ENCODE peak calls at places on chromosomes 16 and 17, in eight cellular contexts. One of them, this sample, is unnamed.

GRCh38 chr16:10262377-10263132 is 80.3 kb upstream of the GRIN2A start:
- DNase-seq in EL: no peak
- DNase-seq in HEK293T: no peak
- DNase-seq in endothelial cell: no peak
- DNase-seq in right atrium auricular region: no peak
- DNase-seq in SHP77 treated with DMSO at 0.1 percent for 48 hours: no peak
- DNase-seq in HFF-Myc: no peak
- DNase-seq in stimulated activated CD8-positive, alpha-beta memory T cell treated with anti-CD3 and anti-CD28 coated beads, Interleukin-4, amount 100 ng/mL, for 1 hour: no peak
- DNase-seq in this sample: no peak

GRCh38 chr16:66248096-66248495 is 118.4 kb upstream of the CDH5 start:
- DNase-seq in stimulated activated CD8-positive, alpha-beta memory T cell treated with anti-CD3 and anti-CD28 coated beads, Interleukin-4, amount 100 ng/mL, for 1 hour: no peak
- DNase-seq in endothelial cell: no peak
- DNase-seq in EL: peak; percentile 48
- DNase-seq in HEK293T: no peak
- DNase-seq in SHP77 treated with DMSO at 0.1 percent for 48 hours: no peak
- DNase-seq in right atrium auricular region: peak; percentile 88
- DNase-seq in HFF-Myc: no peak
- DNase-seq in this sample: no peak

GRCh38 chr16:54066451-54067056 is 220.0 kb downstream of the IRX3 start:
- DNase-seq in endothelial cell: no peak
- DNase-seq in HEK293T: no peak
- DNase-seq in right atrium auricular region: no peak
- DNase-seq in EL: peak; percentile 38
- DNase-seq in HFF-Myc: no peak
- DNase-seq in stimulated activated CD8-positive, alpha-beta memory T cell treated with anti-CD3 and anti-CD28 coated beads, Interleukin-4, amount 100 ng/mL, for 1 hour: no peak
- DNase-seq in SHP77 treated with DMSO at 0.1 percent for 48 hours: no peak
- DNase-seq in this sample: no peak

GRCh38 chr16:27723711-27724490 is 174.0 kb downstream of the KATNIP start:
- DNase-seq in HEK293T: no peak
- DNase-seq in stimulated activated CD8-positive, alpha-beta memory T cell treated with anti-CD3 and anti-CD28 coated beads, Interleukin-4, amount 100 ng/mL, for 1 hour: no peak
- DNase-seq in right atrium auricular region: no peak
- DNase-seq in EL: no peak
- DNase-seq in endothelial cell: no peak
- DNase-seq in SHP77 treated with DMSO at 0.1 percent for 48 hours: no peak
- DNase-seq in HFF-Myc: no peak
- DNase-seq in this sample: no peak

GRCh38 chr16:23608194-23608593 is 12.1 kb upstream of the NDUFAB1 start:
- DNase-seq in stimulated activated CD8-positive, alpha-beta memory T cell treated with anti-CD3 and anti-CD28 coated beads, Interleukin-4, amount 100 ng/mL, for 1 hour: no peak
- DNase-seq in endothelial cell: no peak
- DNase-seq in HFF-Myc: peak; percentile 9
- DNase-seq in EL: peak; percentile 75
- DNase-seq in SHP77 treated with DMSO at 0.1 percent for 48 hours: no peak
- DNase-seq in HEK293T: no peak
- DNase-seq in right atrium auricular region: no peak
- DNase-seq in this sample: no peak

GRCh38 chr16:57508084-57508425 is 21.8 kb upstream of the DOK4 start:
- DNase-seq in endothelial cell: no peak
- DNase-seq in HFF-Myc: no peak
- DNase-seq in HEK293T: no peak
- DNase-seq in right atrium auricular region: no peak
- DNase-seq in EL: no peak
- DNase-seq in stimulated activated CD8-positive, alpha-beta memory T cell treated with anti-CD3 and anti-CD28 coated beads, Interleukin-4, amount 100 ng/mL, for 1 hour: no peak
- DNase-seq in SHP77 treated with DMSO at 0.1 percent for 48 hours: no peak
- DNase-seq in this sample: no peak

GRCh38 chr17:75731716-75732498 is 10.6 kb downstream of the ITGB4 start:
- DNase-seq in endothelial cell: no peak
- DNase-seq in HFF-Myc: no peak
- DNase-seq in HEK293T: no peak
- DNase-seq in right atrium auricular region: no peak
- DNase-seq in EL: no peak
- DNase-seq in stimulated activated CD8-positive, alpha-beta memory T cell treated with anti-CD3 and anti-CD28 coated beads, Interleukin-4, amount 100 ng/mL, for 1 hour: no peak
- DNase-seq in SHP77 treated with DMSO at 0.1 percent for 48 hours: no peak
- DNase-seq in this sample: no peak

GRCh38 chr17:33989357-33990148 is 265.5 kb upstream of the CCL2 start:
- DNase-seq in right atrium auricular region: peak; percentile 18
- DNase-seq in stimulated activated CD8-positive, alpha-beta memory T cell treated with anti-CD3 and anti-CD28 coated beads, Interleukin-4, amount 100 ng/mL, for 1 hour: no peak
- DNase-seq in HFF-Myc: no peak
- DNase-seq in endothelial cell: no peak
- DNase-seq in SHP77 treated with DMSO at 0.1 percent for 48 hours: no peak
- DNase-seq in EL: no peak
- DNase-seq in HEK293T: no peak
- DNase-seq in this sample: no peak

GRCh38 chr17:1423456-1424135 is 23.6 kb upstream of the YWHAE start:
- DNase-seq in right atrium auricular region: no peak
- DNase-seq in SHP77 treated with DMSO at 0.1 percent for 48 hours: no peak
- DNase-seq in HEK293T: no peak
- DNase-seq in stimulated activated CD8-positive, alpha-beta memory T cell treated with anti-CD3 and anti-CD28 coated beads, Interleukin-4, amount 100 ng/mL, for 1 hour: no peak
- DNase-seq in endothelial cell: no peak
- DNase-seq in EL: no peak
- DNase-seq in HFF-Myc: no peak
- DNase-seq in this sample: no peak

GRCh38 chr17:67998466-67998865 is 2.2 kb upstream of the C17orf58 start:
- DNase-seq in HFF-Myc: no peak
- DNase-seq in endothelial cell: no peak
- DNase-seq in right atrium auricular region: no peak
- DNase-seq in SHP77 treated with DMSO at 0.1 percent for 48 hours: no peak
- DNase-seq in EL: peak; percentile 19
- DNase-seq in HEK293T: no peak
- DNase-seq in stimulated activated CD8-positive, alpha-beta memory T cell treated with anti-CD3 and anti-CD28 coated beads, Interleukin-4, amount 100 ng/mL, for 1 hour: no peak
- DNase-seq in this sample: no peak

GRCh38 chr17:81256616-81257015 is 17.5 kb downstream of the NDUFAF8 start:
- DNase-seq in SHP77 treated with DMSO at 0.1 percent for 48 hours: no peak
- DNase-seq in right atrium auricular region: no peak
- DNase-seq in HEK293T: no peak
- DNase-seq in endothelial cell: no peak
- DNase-seq in HFF-Myc: no peak
- DNase-seq in stimulated activated CD8-positive, alpha-beta memory T cell treated with anti-CD3 and anti-CD28 coated beads, Interleukin-4, amount 100 ng/mL, for 1 hour: no peak
- DNase-seq in EL: peak; percentile 58
- DNase-seq in this sample: no peak

GRCh38 chr17:63279498-63280230 is 166.4 kb downstream of the CYB561 start:
- DNase-seq in stimulated activated CD8-positive, alpha-beta memory T cell treated with anti-CD3 and anti-CD28 coated beads, Interleukin-4, amount 100 ng/mL, for 1 hour: no peak
- DNase-seq in endothelial cell: no peak
- DNase-seq in EL: peak; percentile 65
- DNase-seq in HFF-Myc: no peak
- DNase-seq in HEK293T: no peak
- DNase-seq in SHP77 treated with DMSO at 0.1 percent for 48 hours: no peak
- DNase-seq in right atrium auricular region: no peak
- DNase-seq in this sample: no peak

GRCh38 chr17:43366809-43367587 is 31.8 kb upstream of the ARL4D start:
- DNase-seq in HEK293T: no peak
- DNase-seq in endothelial cell: no peak
- DNase-seq in HFF-Myc: no peak
- DNase-seq in EL: no peak
- DNase-seq in right atrium auricular region: no peak
- DNase-seq in stimulated activated CD8-positive, alpha-beta memory T cell treated with anti-CD3 and anti-CD28 coated beads, Interleukin-4, amount 100 ng/mL, for 1 hour: no peak
- DNase-seq in SHP77 treated with DMSO at 0.1 percent for 48 hours: no peak
- DNase-seq in this sample: no peak

GRCh38 chr17:57228921-57229320 is 27.4 kb upstream of the MSI2 start:
- DNase-seq in EL: no peak
- DNase-seq in endothelial cell: no peak
- DNase-seq in SHP77 treated with DMSO at 0.1 percent for 48 hours: no peak
- DNase-seq in HFF-Myc: no peak
- DNase-seq in stimulated activated CD8-positive, alpha-beta memory T cell treated with anti-CD3 and anti-CD28 coated beads, Interleukin-4, amount 100 ng/mL, for 1 hour: no peak
- DNase-seq in right atrium auricular region: no peak
- DNase-seq in HEK293T: no peak
- DNase-seq in this sample: no peak

GRCh38 chr16:28064706-28065249 is 1.3 kb upstream of the GSG1L start:
- DNase-seq in stimulated activated CD8-positive, alpha-beta memory T cell treated with anti-CD3 and anti-CD28 coated beads, Interleukin-4, amount 100 ng/mL, for 1 hour: no peak
- DNase-seq in EL: no peak
- DNase-seq in HEK293T: no peak
- DNase-seq in HFF-Myc: no peak
- DNase-seq in right atrium auricular region: no peak
- DNase-seq in endothelial cell: no peak
- DNase-seq in SHP77 treated with DMSO at 0.1 percent for 48 hours: no peak
- DNase-seq in this sample: no peak

GRCh38 chr16:69179255-69180010 is 7.5 kb upstream of the SNTB2 start:
- DNase-seq in right atrium auricular region: peak; percentile 84
- DNase-seq in SHP77 treated with DMSO at 0.1 percent for 48 hours: peak; percentile 15
- DNase-seq in HFF-Myc: peak; percentile 89
- DNase-seq in stimulated activated CD8-positive, alpha-beta memory T cell treated with anti-CD3 and anti-CD28 coated beads, Interleukin-4, amount 100 ng/mL, for 1 hour: no peak
- DNase-seq in endothelial cell: no peak
- DNase-seq in HEK293T: no peak
- DNase-seq in EL: peak; percentile 88
- DNase-seq in this sample: no peak

GRCh38 chr17:40515491-40516041 is 14.1 kb upstream of the TNS4 start:
- DNase-seq in EL: no peak
- DNase-seq in HFF-Myc: no peak
- DNase-seq in HEK293T: no peak
- DNase-seq in endothelial cell: no peak
- DNase-seq in right atrium auricular region: no peak
- DNase-seq in stimulated activated CD8-positive, alpha-beta memory T cell treated with anti-CD3 and anti-CD28 coated beads, Interleukin-4, amount 100 ng/mL, for 1 hour: no peak
- DNase-seq in SHP77 treated with DMSO at 0.1 percent for 48 hours: no peak
- DNase-seq in this sample: no peak

GRCh38 chr17:79627184-79627765 is 16.4 kb upstream of the RBFOX3 start:
- DNase-seq in endothelial cell: peak; percentile 3
- DNase-seq in HFF-Myc: no peak
- DNase-seq in right atrium auricular region: no peak
- DNase-seq in SHP77 treated with DMSO at 0.1 percent for 48 hours: no peak
- DNase-seq in HEK293T: no peak
- DNase-seq in stimulated activated CD8-positive, alpha-beta memory T cell treated with anti-CD3 and anti-CD28 coated beads, Interleukin-4, amount 100 ng/mL, for 1 hour: no peak
- DNase-seq in EL: no peak
- DNase-seq in this sample: no peak

GRCh38 chr16:8229011-8229520 is 361.2 kb downstream of the TMEM114 start:
- DNase-seq in HFF-Myc: no peak
- DNase-seq in HEK293T: no peak
- DNase-seq in SHP77 treated with DMSO at 0.1 percent for 48 hours: no peak
- DNase-seq in right atrium auricular region: no peak
- DNase-seq in EL: no peak
- DNase-seq in stimulated activated CD8-positive, alpha-beta memory T cell treated with anti-CD3 and anti-CD28 coated beads, Interleukin-4, amount 100 ng/mL, for 1 hour: no peak
- DNase-seq in endothelial cell: no peak
- DNase-seq in this sample: no peak

GRCh38 chr17:34269969-34270368 is at the start of gene CCL7:
- DNase-seq in HFF-Myc: no peak
- DNase-seq in EL: peak; percentile 71
- DNase-seq in HEK293T: no peak
- DNase-seq in SHP77 treated with DMSO at 0.1 percent for 48 hours: no peak
- DNase-seq in right atrium auricular region: no peak
- DNase-seq in stimulated activated CD8-positive, alpha-beta memory T cell treated with anti-CD3 and anti-CD28 coated beads, Interleukin-4, amount 100 ng/mL, for 1 hour: no peak
- DNase-seq in endothelial cell: no peak
- DNase-seq in this sample: no peak

GRCh38 chr16:56353054-56353921 is 72.1 kb downstream of the AMFR start:
- DNase-seq in endothelial cell: no peak
- DNase-seq in EL: no peak
- DNase-seq in right atrium auricular region: no peak
- DNase-seq in HEK293T: no peak
- DNase-seq in stimulated activated CD8-positive, alpha-beta memory T cell treated with anti-CD3 and anti-CD28 coated beads, Interleukin-4, amount 100 ng/mL, for 1 hour: no peak
- DNase-seq in HFF-Myc: no peak
- DNase-seq in SHP77 treated with DMSO at 0.1 percent for 48 hours: no peak
- DNase-seq in this sample: no peak

GRCh38 chr16:6611535-6611934 is 721.1 kb upstream of the RBFOX1 start:
- DNase-seq in SHP77 treated with DMSO at 0.1 percent for 48 hours: no peak
- DNase-seq in EL: no peak
- DNase-seq in right atrium auricular region: no peak
- DNase-seq in HFF-Myc: no peak
- DNase-seq in HEK293T: no peak
- DNase-seq in endothelial cell: peak; percentile 26
- DNase-seq in stimulated activated CD8-positive, alpha-beta memory T cell treated with anti-CD3 and anti-CD28 coated beads, Interleukin-4, amount 100 ng/mL, for 1 hour: no peak
- DNase-seq in this sample: peak; percentile 7

GRCh38 chr17:50169121-50169764 is 3.4 kb downstream of the SGCA start:
- DNase-seq in HFF-Myc: no peak
- DNase-seq in endothelial cell: peak; percentile 67
- DNase-seq in stimulated activated CD8-positive, alpha-beta memory T cell treated with anti-CD3 and anti-CD28 coated beads, Interleukin-4, amount 100 ng/mL, for 1 hour: no peak
- DNase-seq in HEK293T: peak; percentile 75
- DNase-seq in EL: peak; percentile 78
- DNase-seq in right atrium auricular region: no peak
- DNase-seq in SHP77 treated with DMSO at 0.1 percent for 48 hours: no peak
- DNase-seq in this sample: no peak

This sample was measured in H1.